ENCODE peak calls at places on chromosomes 2 and 18, in six cellular contexts. F is GM12878, R is H1, K is HCT116, C is HepG2, M is K562. X is an unnamed sample.

GRCh38 chr2:151771599-151772358 is 37.5 kb upstream of the NEB start:
- DNase-seq in F (peak), R (no peak), K (no peak), C (no peak), M (no peak), X (no peak)

GRCh38 chr18:50586710-50587109 is 26.8 kb downstream of the MAPK4 start:
- DNase-seq in F (no peak), R (no peak), K (no peak), C (no peak), M (no peak), X (no peak)

GRCh38 chr18:56312554-56312953 is 325.8 kb downstream of the TXNL1 start:
- DNase-seq in F (no peak), R (no peak), K (no peak), C (no peak), M (no peak), X (no peak)

GRCh38 chr2:72236445-72237067 is 88.9 kb upstream of the CYP26B1 start:
- DNase-seq in F (no peak), R (no peak), K (peak), C (no peak), M (no peak), X (no peak)

GRCh38 chr18:74529811-74530583 is 4.3 kb upstream of the CNDP1 start:
- DNase-seq in F (no peak), R (no peak), K (no peak), C (no peak), M (no peak), X (no peak)

GRCh38 chr2:236464140-236464539 is 105.5 kb upstream of the ACKR3 start:
- DNase-seq in F (no peak), R (no peak), K (no peak), C (no peak), M (no peak), X (no peak)

GRCh38 chr2:219553463-219553862 is 9.6 kb downstream of the TMEM198 start:
- DNase-seq in F (no peak), R (no peak), K (no peak), C (no peak), M (no peak), X (no peak)

GRCh38 chr2:205496777-205497176 is 185.5 kb upstream of the NRP2 start:
- DNase-seq in F (no peak), R (no peak), K (no peak), C (no peak), M (no peak), X (no peak)

GRCh38 chr18:57743008-57743407 is 60.1 kb downstream of the ATP8B1 start:
- DNase-seq in F (no peak), R (no peak), K (no peak), C (no peak), M (no peak), X (no peak)

GRCh38 chr18:9323750-9324445 is 10.7 kb upstream of the TWSG1 start:
- DNase-seq in F (no peak), R (no peak), K (no peak), C (no peak), M (no peak), X (no peak)

GRCh38 chr2:67879586-67880290 is 183.1 kb downstream of the C1D start:
- DNase-seq in F (no peak), R (no peak), K (no peak), C (no peak), M (no peak), X (no peak)

GRCh38 chr2:173752152-173752551 is 213.0 kb downstream of the SP3 start:
- DNase-seq in F (no peak), R (no peak), K (peak), C (no peak), M (no peak), X (no peak)

GRCh38 chr2:69715964-69716363 is 26.0 kb upstream of the ANXA4 start:
- DNase-seq in F (no peak), R (no peak), K (no peak), C (no peak), M (no peak), X (no peak)

GRCh38 chr2:25132693-25133092 is 35.7 kb downstream of the POMC start:
- DNase-seq in F (no peak), R (no peak), K (no peak), C (no peak), M (no peak), X (no peak)

GRCh38 chr2:55419236-55419513 is 481 bp downstream of the CCDC88A start:
- DNase-seq in F (no peak), R (no peak), K (no peak), C (no peak), M (peak), X (peak)

GRCh38 chr2:127932199-127932877 is 46.6 kb upstream of the AMMECR1L start:
- DNase-seq in F (no peak), R (no peak), K (peak), C (no peak), M (no peak), X (peak)

GRCh38 chr2:216665240-216665639 is 30.1 kb downstream of the IGFBP5 start:
- DNase-seq in F (no peak), R (no peak), K (no peak), C (no peak), M (no peak), X (peak)

GRCh38 chr2:120177011-120177621 is 46.1 kb downstream of the TMEM185B start:
- DNase-seq in F (peak), R (no peak), K (no peak), C (no peak), M (peak), X (no peak)

GRCh38 chr2:171566099-171566498 is 43.8 kb downstream of the CYBRD1 start:
- DNase-seq in F (no peak), R (no peak), K (no peak), C (no peak), M (no peak), X (no peak)

DNA sequence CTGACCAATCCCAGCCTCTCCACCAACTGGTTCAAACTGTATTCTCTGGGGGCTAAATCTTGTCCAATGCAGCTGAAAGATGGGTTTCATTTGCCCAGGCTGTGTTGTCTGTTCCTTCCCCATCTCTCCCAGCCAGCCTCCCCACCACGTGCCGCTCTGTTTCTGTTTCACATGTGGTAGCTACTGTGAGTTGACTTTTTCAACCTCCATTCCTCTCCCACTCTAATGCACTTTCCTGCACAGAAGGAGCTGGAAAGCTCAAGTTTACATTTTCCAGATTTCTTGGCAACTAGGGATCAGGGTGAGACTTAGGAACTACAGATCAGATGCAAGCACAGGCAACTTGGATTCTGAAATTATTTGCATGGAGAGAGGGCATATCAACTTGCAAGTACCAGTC is 19.0 kb upstream of the NPAS2 start:
- DNase-seq in F (no peak), R (no peak), K (no peak), C (no peak), M (no peak), X (no peak)
- TF ChIP-seq JUND in F (no peak), R (no peak), K (no peak), C (no peak), M (no peak), X (no peak)

GRCh38 chr18:45166341-45167108 is 448.8 kb upstream of the SLC14A2 start:
- DNase-seq in F (no peak), R (no peak), K (no peak), C (no peak), M (no peak), X (no peak)
- TF ChIP-seq JUND in F (no peak), R (no peak), K (no peak), C (no peak), M (no peak), X (no peak)

DNA sequence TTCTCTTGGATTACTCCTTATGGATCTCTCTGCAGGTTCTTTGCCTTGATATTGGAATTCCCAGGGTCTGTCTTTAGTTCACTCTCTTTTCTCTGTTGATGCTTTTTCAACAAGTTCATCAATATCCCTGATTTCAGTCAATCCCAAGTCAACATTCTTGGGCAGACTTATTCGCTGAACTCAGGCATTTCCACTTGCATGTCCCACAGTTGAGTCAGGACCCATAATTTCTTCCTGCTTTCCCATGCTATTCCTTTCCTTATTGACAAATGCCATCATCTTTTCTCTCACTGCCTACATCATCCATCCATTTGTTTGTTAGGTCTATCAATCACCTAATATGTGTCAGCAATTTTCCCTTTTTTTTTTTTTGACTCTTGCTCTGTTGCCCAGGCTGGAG is 11.6 kb downstream of the GPD2 start:
- DNase-seq in F (no peak), R (no peak), K (no peak), C (no peak), M (no peak), X (no peak)
- TF ChIP-seq JUND in F (no peak), R (no peak), K (no peak), C (no peak), M (no peak), X (no peak)

DNA sequence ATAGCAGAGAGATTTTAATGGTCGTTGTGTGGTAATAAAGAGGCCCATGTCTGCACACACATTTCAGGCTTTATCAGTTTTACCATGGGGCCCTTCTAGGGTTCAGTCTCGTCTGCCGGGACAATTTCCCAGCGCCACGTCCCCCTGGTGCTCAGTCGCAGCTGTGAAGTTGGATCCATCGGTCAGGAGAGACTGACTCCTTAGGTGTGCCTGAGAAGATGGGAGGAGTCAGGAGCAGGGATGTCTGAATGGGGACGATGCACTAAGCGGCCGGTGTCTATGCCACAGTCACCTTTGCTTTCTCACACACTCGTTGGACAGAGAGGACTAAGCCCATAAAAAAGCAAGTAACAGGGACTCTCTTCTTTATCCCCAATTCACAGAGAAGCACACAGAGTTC is 71.4 kb downstream of the TWIST2 start:
- DNase-seq in F (no peak), R (no peak), K (no peak), C (no peak), M (no peak), X (no peak)
- TF ChIP-seq JUND in F (no peak), R (no peak), K (no peak), C (no peak), M (no peak), X (no peak)

GRCh38 chr2:102356741-102357140 is 1.1 kb downstream of the IL18R1 start:
- DNase-seq in F (no peak), R (no peak), K (no peak), C (no peak), M (no peak), X (no peak)

GRCh38 chr2:102359527-102359926 is 3.9 kb downstream of the IL18R1 start:
- DNase-seq in F (no peak), R (no peak), K (no peak), C (no peak), M (no peak), X (no peak)

GRCh38 chr2:102357975-102358374 is 2.4 kb downstream of the IL18R1 start:
- DNase-seq in F (peak), R (no peak), K (no peak), C (no peak), M (no peak), X (no peak)

GRCh38 chr2:102356381-102356712 is 751 bp downstream of the IL18R1 start:
- DNase-seq in F (no peak), R (no peak), K (no peak), C (no peak), M (no peak), X (no peak)

DNA sequence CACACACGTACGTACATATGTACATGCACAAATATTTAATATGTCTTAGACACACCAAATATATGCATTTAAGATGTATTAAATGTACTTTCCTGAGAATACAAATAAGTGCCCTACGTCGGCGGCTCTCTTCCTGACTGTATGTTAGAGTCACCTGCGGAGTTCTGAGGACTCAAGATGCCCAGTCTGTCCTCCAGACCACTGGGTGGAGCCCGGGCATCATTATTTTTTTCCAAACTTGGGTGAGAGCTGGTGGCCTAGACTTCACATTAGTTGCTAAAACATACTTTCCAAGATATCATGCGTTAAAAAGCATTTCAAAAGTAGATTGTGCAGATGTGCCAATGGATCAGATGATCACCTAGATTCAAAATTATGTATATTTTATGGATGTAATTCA is 2.9 kb downstream of the IL18R1 start:
- DNase-seq in F (no peak), R (no peak), K (no peak), C (no peak), M (no peak), X (no peak)
- TF ChIP-seq JUND in F (no peak), R (no peak), K (no peak), C (no peak), M (no peak), X (no peak)

GRCh38 chr2:126856403-126856802 is 42.3 kb upstream of the TEX51 start:
- DNase-seq in F (no peak), R (no peak), K (no peak), C (no peak), M (no peak), X (no peak)
- TF ChIP-seq JUND in F (no peak), R (no peak), K (no peak), C (no peak), M (no peak), X (no peak)

DNA sequence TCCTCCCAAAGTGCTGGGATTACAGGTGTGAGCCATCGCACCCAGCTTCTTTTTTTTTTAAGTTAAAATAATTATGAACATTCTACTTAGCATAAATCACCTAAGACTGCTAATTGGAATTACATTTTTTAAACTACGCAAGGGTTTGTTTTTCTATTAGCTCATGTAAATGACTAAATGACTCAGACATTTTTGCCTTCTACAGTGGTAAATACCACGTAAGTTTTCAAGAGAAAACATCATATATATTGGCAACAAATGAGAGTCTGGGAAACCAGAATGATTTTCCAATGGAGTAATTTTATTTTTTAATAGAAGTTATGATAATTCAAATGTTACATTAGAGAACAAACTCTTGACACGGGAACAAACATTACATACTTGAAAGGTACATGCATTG is 259.0 kb downstream of the ZNF385B start:
- DNase-seq in F (no peak), R (no peak), K (no peak), C (no peak), M (no peak), X (no peak)
- TF ChIP-seq JUND in F (no peak), R (no peak), K (no peak), C (no peak), M (no peak), X (no peak)

GRCh38 chr2:165952600-165953210 is 871 bp downstream of the TTC21B start:
- DNase-seq in F (no peak), R (no peak), K (no peak), C (peak), M (peak), X (peak)
- TF ChIP-seq JUND in F (no peak), R (no peak), K (no peak), C (no peak), M (no peak), X (no peak)

GRCh38 chr2:7706791-7707190 is 789.6 kb downstream of the RNF144A start:
- DNase-seq in F (no peak), R (no peak), K (no peak), C (no peak), M (no peak), X (no peak)

GRCh38 chr2:7701807-7702206 is 784.6 kb downstream of the RNF144A start:
- DNase-seq in F (no peak), R (no peak), K (no peak), C (no peak), M (no peak), X (no peak)

GRCh38 chr2:7704296-7704865 is 787.2 kb downstream of the RNF144A start:
- DNase-seq in F (no peak), R (no peak), K (no peak), C (no peak), M (no peak), X (no peak)

GRCh38 chr2:7703523-7704144 is 786.4 kb downstream of the RNF144A start:
- DNase-seq in F (no peak), R (peak), K (no peak), C (no peak), M (no peak), X (no peak)

DNA sequence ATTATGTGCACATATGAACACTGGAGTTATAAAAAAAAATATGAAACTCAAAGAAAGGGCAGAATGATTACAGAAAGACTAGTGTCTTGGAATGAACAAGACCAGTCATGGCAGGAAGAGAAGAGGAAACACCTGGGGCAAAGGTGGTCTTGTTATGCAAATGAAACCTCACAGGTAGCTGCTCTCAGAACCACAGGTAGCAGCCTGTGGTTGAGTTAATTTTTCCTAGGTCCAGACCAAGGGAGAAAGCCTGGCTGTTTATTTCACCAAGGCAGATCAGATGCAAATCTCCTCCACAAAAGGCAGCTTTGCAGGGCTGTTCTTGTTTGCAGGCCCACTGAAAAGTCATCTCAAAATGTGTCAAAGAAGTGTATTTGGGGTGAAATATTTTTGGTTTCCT is 785.8 kb downstream of the RNF144A start:
- DNase-seq in F (no peak), R (no peak), K (no peak), C (no peak), M (no peak), X (no peak)
- TF ChIP-seq JUND in F (no peak), R (no peak), K (no peak), C (no peak), M (no peak), X (no peak)

X was measured in T47D.